ENCODE peak calls at places on chromosomes 7 and 10, in six cellular contexts. X is occipital lobe; S is mesendoderm; G is NCI-H1436; Y is CD8-positive, alpha-beta T cell; B is C1 segment of cervical spinal cord. E is an unnamed sample.

GRCh38 chr10:78028438-78029293 is 649 bp downstream of the POLR3A start:
- DNase-seq in Y (peak), S (no peak), X (no peak), G (no peak), B (no peak), E (no peak)

GRCh38 chr7:111082351-111082750 is 8.6 kb upstream of the LRRN3 start:
- DNase-seq in G (no peak), X (no peak), S (no peak), Y (no peak), B (no peak), E (no peak)

GRCh38 chr10:659710-660141 is 29.7 kb downstream of the DIP2C start:
- DNase-seq in X (no peak), G (no peak), Y (no peak), S (no peak), B (no peak), E (no peak)

GRCh38 chr10:43885252-43885651 is 236.6 kb upstream of the ZNF32 start:
- DNase-seq in B (no peak), S (peak), X (no peak), Y (no peak), G (no peak), E (no peak)

GRCh38 chr10:74213571-74214162 is 62.6 kb downstream of the ADK start:
- DNase-seq in S (peak), G (no peak), B (no peak), Y (peak), X (no peak), E (no peak)

GRCh38 chr7:80230327-80230726 is 95.7 kb downstream of the GNAI1 start:
- DNase-seq in G (no peak), B (no peak), X (no peak), Y (no peak), S (no peak), E (no peak)

GRCh38 chr7:130063036-130063435 is 7.3 kb upstream of the KLHDC10 start:
- DNase-seq in G (peak), X (no peak), Y (peak), B (no peak), S (peak), E (peak)

GRCh38 chr7:70635633-70636032 is 496.3 kb upstream of the GALNT17 start:
- DNase-seq in Y (no peak), X (no peak), G (no peak), S (no peak), B (no peak), E (no peak)

GRCh38 chr10:80664071-80664680 is 126.5 kb downstream of the SH2D4B start:
- DNase-seq in X (peak), S (peak), Y (no peak), G (peak), B (peak), E (peak)

GRCh38 chr10:81127931-81128330 is 590.2 kb downstream of the SH2D4B start:
- DNase-seq in B (no peak), Y (no peak), G (no peak), S (no peak), X (no peak), E (no peak)

GRCh38 chr7:25075459-25075858 is 49.6 kb downstream of the CYCS start:
- DNase-seq in S (no peak), G (no peak), X (no peak), Y (no peak), B (no peak), E (no peak)

GRCh38 chr10:34575882-34576281 is 239.2 kb downstream of the PARD3 start:
- DNase-seq in B (no peak), X (no peak), S (no peak), Y (no peak), G (no peak), E (no peak)

GRCh38 chr10:84244651-84245270 is at the start of gene RGR:
- DNase-seq in G (no peak), Y (no peak), X (peak), S (no peak), B (peak), E (no peak)

GRCh38 chr10:114068054-114068707 is 24.5 kb downstream of the ADRB1 start:
- DNase-seq in X (no peak), G (no peak), Y (no peak), B (no peak), S (no peak), E (no peak)

GRCh38 chr7:1033546-1034145 is 10.7 kb upstream of the GPR146 start:
- DNase-seq in G (no peak), Y (no peak), X (no peak), S (no peak), B (no peak), E (no peak)

GRCh38 chr10:126924915-126925300 is 19.7 kb downstream of the DOCK1 start:
- DNase-seq in S (no peak), Y (no peak), G (no peak), B (no peak), X (no peak), E (no peak)

GRCh38 chr10:22550732-22551131 is 163.6 kb downstream of the PIP4K2A start:
- DNase-seq in G (peak), X (no peak), S (peak), Y (peak), B (no peak), E (no peak)

GRCh38 chr10:62050941-62051433 is 149.5 kb downstream of the ARID5B start:
- DNase-seq in X (peak), S (peak), G (no peak), B (peak), Y (peak), E (peak)

GRCh38 chr10:102230264-102230860 is 4.3 kb downstream of the ELOVL3 start:
- DNase-seq in X (no peak), Y (peak), B (no peak), S (peak), G (peak), E (peak)

GRCh38 chr10:30583778-30584415 is 45.7 kb downstream of the LYZL2 start:
- DNase-seq in S (no peak), Y (no peak), G (no peak), X (no peak), B (peak), E (peak)

GRCh38 chr7:90709501-90710465 is 113.7 kb downstream of the CDK14 start:
- DNase-seq in X (peak), B (no peak), G (no peak), Y (no peak), S (peak), E (no peak)

GRCh38 chr10:79104264-79104954 is 35.6 kb downstream of the ZMIZ1 start:
- DNase-seq in G (no peak), Y (no peak), X (no peak), B (no peak), S (no peak), E (no peak)

GRCh38 chr7:127782075-127782474 is 130.1 kb downstream of the SND1 start:
- DNase-seq in G (no peak), X (no peak), Y (no peak), S (peak), B (no peak), E (no peak)

GRCh38 chr10:1187855-1188555 is 131.8 kb downstream of the WDR37 start:
- DNase-seq in S (no peak), B (no peak), G (no peak), X (no peak), Y (no peak), E (no peak)

GRCh38 chr10:97543025-97543546 is 29.5 kb upstream of the ANKRD2 start:
- DNase-seq in G (no peak), X (peak), B (peak), S (peak), Y (no peak), E (no peak)

GRCh38 chr10:17074548-17074860 is 55.1 kb downstream of the CUBN start:
- DNase-seq in S (no peak), X (no peak), B (no peak), G (no peak), Y (no peak), E (no peak)

GRCh38 chr7:157737151-157738063 is 400.6 kb downstream of the DNAJB6 start:
- DNase-seq in Y (no peak), B (no peak), S (peak), G (no peak), X (no peak), E (no peak)

GRCh38 chr10:118792501-118792900 is 37.7 kb upstream of the CACUL1 start:
- DNase-seq in B (no peak), Y (no peak), G (no peak), X (no peak), S (no peak), E (no peak)

GRCh38 chr7:116454377-116454776 is 45.2 kb upstream of the CAV2 start:
- DNase-seq in B (no peak), Y (no peak), G (no peak), X (no peak), S (no peak), E (no peak)

GRCh38 chr7:12895296-12895695 is 207.9 kb downstream of the ARL4A start:
- DNase-seq in S (no peak), Y (no peak), G (no peak), X (no peak), B (no peak), E (no peak)